ENCODE peak calls at places on chromosomes 5 and 9, in four cellular contexts. S is H1, D is HepG2, K is HCT116. T is an unnamed sample.

GRCh38 chr9:92671323-92671722 is 1.4 kb upstream of the IPPK start:
- DNase-seq in D (peak; percentile 47), S (no peak), K (peak; percentile 82), T (peak; percentile 33)

GRCh38 chr5:128645582-128645981 is 107.5 kb upstream of the FBN2 start:
- DNase-seq in D (no peak), K (no peak), S (no peak), T (no peak)

GRCh38 chr9:89869774-89870173 is 265.0 kb downstream of the GADD45G start:
- DNase-seq in K (no peak), D (no peak), S (no peak), T (no peak)

GRCh38 chr9:101485873-101486692 is 47.6 kb upstream of the RNF20 start:
- DNase-seq in S (peak; percentile 25), K (peak; percentile 44), D (no peak), T (peak; percentile 17)

GRCh38 chr5:40141418-40141817 is 538.3 kb upstream of the PTGER4 start:
- DNase-seq in D (no peak), K (no peak), S (no peak), T (no peak)

GRCh38 chr9:529721-530120 is 311.8 kb upstream of the DMRT1 start:
- DNase-seq in D (no peak), S (no peak), K (no peak), T (no peak)

GRCh38 chr5:14240366-14240765 is 97.2 kb downstream of the TRIO start:
- DNase-seq in S (no peak), K (no peak), D (no peak), T (no peak)

GRCh38 chr9:91515074-91515687 is 91.5 kb upstream of the NFIL3 start:
- DNase-seq in D (no peak), S (no peak), K (no peak), T (peak; percentile 20)

GRCh38 chr5:141623197-141623596 is 4.4 kb upstream of the DIAPH1 start:
- DNase-seq in S (no peak), D (no peak), K (no peak), T (no peak)

GRCh38 chr5:59042683-59043082 is 459.8 kb downstream of the RAB3C start:
- DNase-seq in D (no peak), S (no peak), K (no peak), T (no peak)

GRCh38 chr9:109619310-109619709 is 121.2 kb upstream of the PTPN3 start:
- DNase-seq in D (no peak), K (no peak), S (no peak), T (no peak)

GRCh38 chr9:132114102-132114707 is 34.5 kb upstream of the MED27 start:
- DNase-seq in S (no peak), K (no peak), D (peak; percentile 40), T (peak; percentile 79)

GRCh38 chr9:124326378-124326777 is 68.6 kb downstream of the NEK6 start:
- DNase-seq in K (no peak), D (no peak), S (no peak), T (no peak)

GRCh38 chr5:72511371-72512178 is 4.4 kb upstream of the ZNF366 start:
- DNase-seq in K (no peak), D (no peak), S (no peak), T (no peak)

GRCh38 chr5:67238191-67238590 is 41.6 kb upstream of the CD180 start:
- DNase-seq in D (no peak), S (no peak), K (no peak), T (no peak)

GRCh38 chr5:134224905-134225779 is 731 bp downstream of the PPP2CA start:
- DNase-seq in K (no peak), S (no peak), D (peak; percentile 65), T (peak; percentile 67)

DNA sequence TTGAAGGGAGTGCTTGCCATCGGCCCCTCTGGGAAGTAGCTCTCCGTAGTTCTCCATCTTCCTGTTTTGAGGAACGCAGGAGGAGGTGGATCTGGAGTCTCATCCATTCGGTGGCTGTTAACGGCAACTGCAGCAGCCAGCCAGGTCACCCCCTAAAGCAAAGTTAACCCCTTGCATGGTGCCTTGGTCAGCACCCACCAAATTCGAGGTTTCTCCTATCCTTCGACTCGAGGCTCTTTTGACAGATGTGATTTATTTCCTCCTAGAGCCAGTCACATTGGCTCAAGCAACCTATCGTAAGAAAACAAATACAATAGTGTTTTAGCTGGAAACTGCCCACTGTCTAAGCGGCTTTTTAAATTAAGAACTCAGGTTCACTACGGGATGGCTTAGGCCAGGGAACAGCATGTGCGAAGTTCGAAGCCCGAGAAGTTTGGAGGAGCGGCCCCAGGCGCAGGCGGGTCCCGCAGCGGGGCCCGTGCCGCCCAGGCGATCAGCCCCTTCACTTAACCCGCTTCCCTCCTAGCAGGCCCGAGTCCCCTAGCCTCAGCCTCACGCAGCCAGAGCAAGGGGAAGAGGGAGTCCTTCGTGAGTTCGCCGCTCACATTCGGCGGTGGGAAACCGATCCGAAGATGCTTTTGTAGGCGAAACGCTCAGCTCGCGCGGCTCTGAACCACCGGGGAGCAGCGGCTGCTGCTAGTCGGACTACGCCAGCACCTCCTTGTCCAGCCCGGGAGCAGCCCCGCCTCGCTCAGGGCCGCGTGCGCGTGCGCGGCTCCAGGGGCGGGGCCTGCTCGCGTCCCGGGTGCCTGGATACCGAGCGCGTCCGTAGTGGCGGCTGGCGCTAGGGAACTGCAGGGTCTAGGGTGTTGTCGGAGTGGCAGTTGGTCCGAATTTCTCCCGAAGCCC is at the start of gene ROPN1L:
- DNase-seq in S (peak; percentile 68), K (peak; percentile 54), D (peak; percentile 62), T (peak; percentile 98)
- TF ChIP-seq POLR2A in S (no peak), K (peak; percentile 73), D (peak; percentile 58), T (peak; percentile 84)

DNA sequence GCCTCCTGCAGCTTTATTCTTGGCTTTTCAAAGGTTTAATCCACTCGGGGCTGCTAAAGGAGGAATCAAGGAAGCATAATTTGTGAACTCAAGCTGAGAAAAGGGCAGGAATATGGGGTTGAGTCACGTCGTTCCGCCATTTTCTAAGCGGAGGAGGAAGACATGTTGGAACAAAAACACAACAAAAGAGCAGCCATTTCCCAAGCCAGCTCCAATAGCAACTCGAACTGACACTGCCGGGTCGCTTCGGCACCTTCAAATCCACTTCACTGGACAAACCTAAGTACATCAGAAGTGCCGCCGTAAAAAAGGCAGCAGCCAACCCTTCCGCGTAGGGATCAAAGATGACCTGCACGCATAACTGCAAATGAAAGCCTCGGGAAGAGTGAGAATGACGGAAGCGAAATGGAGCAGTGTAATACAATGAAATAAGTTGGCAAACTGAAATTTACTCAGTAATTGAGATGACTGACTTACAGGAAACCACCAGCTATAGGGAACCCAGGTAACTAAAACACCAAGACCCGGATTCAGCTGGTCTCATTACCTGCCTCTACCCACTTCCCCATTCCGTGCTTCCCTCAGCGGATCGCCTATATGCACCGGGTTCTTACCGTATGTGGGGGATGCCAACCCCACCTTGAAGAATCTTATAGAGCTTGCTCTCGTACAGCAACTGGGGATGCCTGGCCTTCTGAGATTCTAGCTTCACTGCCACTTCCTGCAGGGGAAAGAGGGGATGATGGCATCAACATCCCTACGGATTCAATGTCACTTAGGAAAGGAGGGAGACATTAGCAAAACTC is 1.6 kb downstream of the CSNK1A1 start:
- DNase-seq in D (peak; percentile 86), S (no peak), K (peak; percentile 64), T (peak; percentile 46)
- TF ChIP-seq SIN3A in D (no peak), S (peak; percentile 23), K (no peak), T (no peak)

DNA sequence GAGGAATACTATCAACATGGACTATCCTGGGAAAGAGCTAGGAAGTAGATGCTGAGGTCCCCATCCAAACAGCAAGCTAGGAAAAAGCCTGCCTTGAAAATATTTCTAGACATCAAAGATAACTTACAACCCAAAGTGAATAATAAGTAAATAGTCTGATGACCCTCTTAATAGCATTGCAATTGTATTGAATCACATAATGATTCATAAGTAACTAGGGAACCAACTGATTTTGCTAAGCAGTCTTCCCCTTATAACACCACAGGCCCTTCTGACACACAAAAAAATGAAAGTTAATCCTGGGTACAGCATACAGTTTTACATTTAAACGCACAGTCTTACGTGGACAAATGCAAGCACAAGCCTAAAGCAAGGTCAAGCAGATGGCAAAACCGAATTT is 199.3 kb downstream of the RFK start:
- DNase-seq in K (no peak), S (no peak), D (no peak), T (no peak)
- TF ChIP-seq RAD21 in K (no peak), S (no peak), D (no peak), T (no peak)

DNA sequence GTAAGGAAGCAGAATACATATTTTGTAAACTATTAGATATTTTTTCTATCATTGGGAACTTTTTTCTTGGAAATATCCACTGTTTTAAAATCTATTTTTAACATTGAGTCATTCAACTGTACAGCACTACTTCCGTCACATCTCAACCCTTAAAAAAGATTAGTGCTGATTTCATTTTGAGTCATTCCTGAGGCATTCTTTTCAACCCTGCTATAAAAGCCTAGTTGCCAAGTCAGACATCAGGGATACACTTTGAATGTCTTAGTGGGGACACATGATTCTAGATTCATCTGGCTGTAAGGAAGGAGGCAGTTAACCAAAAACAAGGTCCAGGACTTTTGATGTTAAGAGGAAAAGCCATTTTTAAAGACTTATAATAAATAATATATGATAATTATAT is 160.9 kb downstream of the GIN1 start:
- DNase-seq in S (no peak), K (peak; percentile 92), D (no peak), T (no peak)
- TF ChIP-seq POLR2A in S (no peak), K (no peak), D (no peak), T (no peak)

GRCh38 chr9:120711841-120712538 is 2.3 kb downstream of the MEGF9 start:
- DNase-seq in D (no peak), K (no peak), S (no peak), T (no peak)
- TF ChIP-seq SIN3A in D (no peak), K (no peak), S (no peak), T (no peak)

GRCh38 chr5:56175465-56175864 is 57.7 kb downstream of the ANKRD55 start:
- DNase-seq in K (peak; percentile 13), S (peak; percentile 27), D (no peak), T (peak; percentile 50)
- TF ChIP-seq RAD21 in K (no peak), S (no peak), D (no peak), T (no peak)

GRCh38 chr9:21415492-21416267 is 6.8 kb downstream of the IFNA8 start:
- DNase-seq in K (no peak), S (no peak), D (no peak), T (no peak)
- TF ChIP-seq POLR2A in K (no peak), S (no peak), D (no peak), T (no peak)

T was measured in K562.